ENCODE peak calls at places on chromosomes 16 and 17, in four cellular contexts. U, O, F and B are unnamed samples.

GRCh38 chr17:19482571-19482970 is 51.1 kb upstream of the SLC47A1 start:
- DNase-seq in O (no peak), U (no peak), F (no peak), B (no peak)

GRCh38 chr17:42421479-42422332 is 1.4 kb downstream of the CAVIN1 start:
- DNase-seq in U (no peak), O (no peak), F (no peak), B (no peak)

GRCh38 chr17:58317421-58318064 is 11.1 kb downstream of the TSPOAP1 start:
- DNase-seq in O (peak; percentile 68), F (no peak), U (peak; percentile 26), B (no peak)

GRCh38 chr17:47253541-47254402 is at the start of gene ITGB3:
- DNase-seq in O (peak; percentile 79), U (peak; percentile 62), F (no peak), B (peak; percentile 56)

GRCh38 chr17:62696726-62697490 is 69.4 kb downstream of the MRC2 start:
- DNase-seq in F (no peak), U (no peak), O (peak; percentile 47), B (no peak)

GRCh38 chr17:38912221-38912813 is 13.1 kb upstream of the LASP1NB start:
- DNase-seq in F (no peak), O (peak; percentile 39), U (no peak), B (no peak)

GRCh38 chr17:7929158-7930029 is at the start of gene KCNAB3:
- DNase-seq in F (peak; percentile 24), U (peak; percentile 69), O (no peak), B (no peak)

GRCh38 chr16:9119795-9120194 is 28.4 kb downstream of the HAPSTR1 start:
- DNase-seq in O (no peak), U (no peak), F (no peak), B (no peak)

GRCh38 chr17:76881966-76882365 is 13.8 kb downstream of the MGAT5B start:
- DNase-seq in U (no peak), O (no peak), F (no peak), B (no peak)

GRCh38 chr16:10408824-10409381 is 23.0 kb downstream of the ATF7IP2 start:
- DNase-seq in O (no peak), F (no peak), U (no peak), B (no peak)

GRCh38 chr17:76063880-76064546 is 8.3 kb downstream of the SRP68 start:
- DNase-seq in U (no peak), F (no peak), O (no peak), B (no peak)

GRCh38 chr17:83137523-83137922 is 58.1 kb downstream of the METRNL start:
- DNase-seq in O (no peak), U (no peak), F (no peak), B (no peak)